ENCODE peak calls at places on chromosomes 3 and 15, in five cellular contexts. D, C, T, K and G are unnamed samples.

GRCh38 chr3:171954644-171955365 is 84.6 kb upstream of the FNDC3B start:
- DNase-seq in D (no peak), C (no peak), T (no peak), K (no peak), G (no peak)

GRCh38 chr3:159726231-159726964 is 262.2 kb upstream of the IL12A start:
- DNase-seq in D (no peak), C (no peak), T (no peak), K (no peak), G (peak)

GRCh38 chr3:155032918-155033317 is 47.2 kb upstream of the MME start:
- DNase-seq in D (no peak), C (no peak), T (peak), K (no peak), G (peak)

GRCh38 chr15:99090011-99090699 is 14.7 kb upstream of the SYNM start:
- DNase-seq in D (no peak), C (no peak), T (no peak), K (no peak), G (no peak)

GRCh38 chr3:133864616-133865015 is 31.1 kb downstream of the RAB6B start:
- DNase-seq in D (no peak), C (no peak), T (no peak), K (no peak), G (no peak)

GRCh38 chr3:25313286-25313685 is 114.8 kb upstream of the RARB start:
- DNase-seq in D (no peak), C (no peak), T (no peak), K (no peak), G (no peak)

GRCh38 chr3:74756586-74756985 is 142.1 kb upstream of the CNTN3 start:
- DNase-seq in D (no peak), C (no peak), T (no peak), K (no peak), G (no peak)

GRCh38 chr3:138078901-138079344 is 36.5 kb downstream of the DZIP1L start:
- DNase-seq in D (peak), C (no peak), T (no peak), K (no peak), G (peak)

GRCh38 chr3:132354916-132355702 is 37.9 kb downstream of the ACP3 start:
- DNase-seq in D (no peak), C (no peak), T (no peak), K (no peak), G (peak)

GRCh38 chr15:74332611-74333010 is 34.8 kb downstream of the CYP11A1 start:
- DNase-seq in D (no peak), C (no peak), T (no peak), K (no peak), G (no peak)

GRCh38 chr15:80893777-80894176 is 95.8 kb downstream of the MESD start:
- DNase-seq in D (no peak), C (no peak), T (no peak), K (no peak), G (no peak)

GRCh38 chr3:13200465-13200864 is 127.2 kb upstream of the IQSEC1 start:
- DNase-seq in D (no peak), C (peak), T (no peak), K (no peak), G (no peak)